ENCODE peak calls at places on chromosomes 3 and 15, in four cellular contexts. G, U, X and O are unnamed samples. For H3K79me2 and H3K4me1, the result is how much of the 10 kb centered on the place peaks cover.

GRCh38 chr3:142888484-142889262 is at the start of gene PCOLCE2:
- DNase-seq in X (peak), U (peak), G (peak), O (peak)

GRCh38 chr3:16658004-16658932 is 53.0 kb upstream of the DAZL start:
- DNase-seq in X (no peak), G (peak), U (peak), O (no peak)

GRCh38 chr3:165521131-165521871 is 315.9 kb downstream of the BCHE start:
- DNase-seq in U (no peak), X (no peak), G (no peak), O (peak)

GRCh38 chr3:30538787-30539186 is 67.6 kb upstream of the TGFBR2 start:
- DNase-seq in U (no peak), X (peak), G (no peak), O (no peak)

GRCh38 chr15:99423186-99424130 is 142.3 kb upstream of the MEF2A start:
- DNase-seq in X (no peak), U (no peak), G (no peak), O (no peak)

GRCh38 chr3:56980798-56981390 is 79.6 kb upstream of the SPATA12 start:
- DNase-seq in U (no peak), X (peak), G (no peak), O (no peak)

GRCh38 chr15:25335279-25335678 is 103.5 kb downstream of the UBE3A start:
- DNase-seq in U (no peak), G (no peak), X (no peak), O (no peak)

GRCh38 chr3:105867690-105868449 is 942 bp downstream of the CBLB start:
- DNase-seq in X (no peak), G (no peak), U (no peak), O (no peak)

GRCh38 chr15:64690578-64691296 is 84.7 kb downstream of the RBPMS2 start:
- DNase-seq in G (no peak), U (no peak), X (no peak), O (no peak)

GRCh38 chr3:188253123-188253793 is 99.3 kb downstream of the LPP start:
- DNase-seq in U (no peak), G (no peak), X (no peak), O (no peak)

GRCh38 chr3:79200456-79200855 is 567.3 kb downstream of the ROBO1 start:
- DNase-seq in U (no peak), G (no peak), X (peak), O (no peak)

GRCh38 chr15:49235446-49236207 is 65.6 kb downstream of the GALK2 start:
- DNase-seq in U (peak), X (peak), G (peak), O (peak)

GRCh38 chr3:53254810-53255359 is 937 bp downstream of the TKT start:
- DNase-seq in X (peak), G (peak), U (peak), O (peak)

GRCh38 chr15:52678036-52678467 is 1.1 kb downstream of the ATOSA start:
- DNase-seq in X (peak), G (peak), U (peak), O (peak)
- H3K79me2 ChIP-seq in X (under half), G (under half), U (under half), O (half or more)

GRCh38 chr3:172188511-172188910 is 149.1 kb downstream of the FNDC3B start:
- DNase-seq in G (no peak), U (no peak), X (no peak), O (peak)
- H3K4me1 ChIP-seq in G (under half), U (under half), X (under half), O (under half)

DNA sequence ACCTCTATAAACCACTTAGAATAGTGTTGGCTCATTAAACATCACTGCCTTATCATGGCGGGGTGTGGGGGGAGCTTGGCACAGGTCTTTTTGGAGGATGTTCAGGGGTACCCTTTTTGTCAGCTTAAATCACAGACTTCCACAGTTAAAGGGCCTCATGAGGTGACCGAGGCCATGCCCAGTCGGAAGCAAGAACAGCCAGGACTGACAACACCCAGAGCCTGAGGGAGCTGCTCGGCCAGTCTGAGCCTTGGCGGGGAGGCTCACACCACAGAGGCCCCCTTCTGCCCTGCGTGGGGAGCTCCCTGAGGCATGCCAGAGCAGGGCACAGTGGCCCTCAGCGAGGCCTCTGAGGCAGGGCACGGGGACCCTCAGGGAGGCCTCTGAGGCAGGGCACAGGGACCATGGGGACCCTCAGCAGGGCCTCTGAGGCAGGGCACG is 49.5 kb downstream of the UMPS start:
- DNase-seq in G (no peak), U (no peak), X (no peak), O (no peak)
- H3K9ac ChIP-seq in G (no peak), U (no peak), X (peak), O (no peak)

GRCh38 chr3:29279830-29280229 is 1.0 kb upstream of the RBMS3 start:
- DNase-seq in G (peak), X (peak), U (no peak), O (no peak)
- H3K79me2 ChIP-seq in G (under half), X (under half), U (under half), O (under half)

GRCh38 chr3:11591006-11591360 is 52.7 kb downstream of the VGLL4 start:
- DNase-seq in U (no peak), X (peak), G (no peak), O (no peak)
- H3K4me1 ChIP-seq in U (under half), X (half or more), G (under half), O (under half)

DNA sequence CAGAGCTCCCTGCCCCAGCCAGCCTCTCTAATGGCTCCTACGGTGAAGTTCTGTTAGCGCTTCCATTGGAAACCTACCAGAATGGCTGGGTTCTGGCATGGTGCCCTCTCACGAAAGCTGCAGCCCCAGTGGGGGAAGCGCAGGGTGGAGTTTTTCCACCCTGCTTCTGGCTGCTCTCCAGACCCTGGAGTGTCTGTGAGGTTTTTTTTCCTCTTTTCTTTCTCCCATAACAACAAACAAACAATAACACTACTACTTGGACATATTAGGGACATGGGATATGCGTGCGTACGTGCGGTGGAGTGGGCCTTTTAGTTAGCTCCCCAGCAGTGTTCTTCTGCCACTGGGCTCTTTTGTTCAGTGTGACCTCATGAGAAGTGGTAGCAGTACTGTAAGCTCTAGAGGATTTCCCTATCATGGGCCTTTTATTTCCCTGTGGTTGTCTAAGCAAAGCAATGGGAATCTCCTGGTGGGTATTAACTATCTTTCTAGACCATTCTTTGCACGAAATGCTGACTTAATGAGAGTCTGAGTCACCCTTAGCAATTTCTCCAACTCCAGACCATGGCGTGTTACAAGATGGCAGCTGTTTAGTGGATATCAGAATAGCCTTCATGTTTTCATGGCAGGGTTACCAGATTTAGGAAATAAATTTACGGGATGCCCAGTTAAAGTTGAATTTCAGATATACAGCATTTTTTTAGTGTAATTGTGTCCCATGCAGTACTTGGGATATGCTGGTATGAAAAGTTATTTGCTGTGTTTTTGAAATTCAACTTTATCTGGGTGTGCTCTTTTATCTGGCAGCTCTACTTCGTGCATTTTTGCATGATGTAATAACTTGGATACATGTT is 162.0 kb downstream of the FNDC3B start:
- DNase-seq in X (peak), U (no peak), G (peak), O (no peak)
- H3K9ac ChIP-seq in X (peak), U (no peak), G (no peak), O (no peak)

GRCh38 chr3:179067291-179067690 is 4.3 kb downstream of the ZMAT3 start:
- DNase-seq in U (no peak), X (no peak), G (peak), O (no peak)
- H3K79me2 ChIP-seq in U (under half), X (half or more), G (half or more), O (under half)

GRCh38 chr3:54443572-54444161 is 321.3 kb downstream of the CACNA2D3 start:
- DNase-seq in U (no peak), G (no peak), X (peak), O (no peak)
- H3K4me1 ChIP-seq in U (under half), G (under half), X (under half), O (under half)